ENCODE peak calls at places on chromosomes 3 and 15, in five cellular contexts. K is pancreas, X is MM.1S, P is psoas muscle, L is BE2C. M is an unnamed sample. For H3K4me1, the result is how much of the 10 kb centered on the place peaks cover.

GRCh38 chr3:9669720-9670432 is 20.6 kb downstream of the MTMR14 start:
- DNase-seq in X (no peak), P (no peak), K (peak), L (no peak), M (no peak)

GRCh38 chr15:69275933-69276565 is 22.7 kb upstream of the PAQR5 start:
- DNase-seq in L (no peak), X (no peak), K (no peak), P (no peak), M (no peak)

GRCh38 chr3:127865941-127866340 is 43.6 kb upstream of the MGLL start:
- DNase-seq in L (no peak), K (no peak), P (no peak), X (no peak), M (no peak)

GRCh38 chr3:95434436-95434835 is 1371.6 kb downstream of the NSUN3 start:
- DNase-seq in P (no peak), L (no peak), X (no peak), K (no peak), M (no peak)

GRCh38 chr3:146396792-146397191 is 72.6 kb downstream of the PLSCR2 start:
- DNase-seq in P (no peak), K (no peak), X (no peak), L (no peak), M (no peak)

GRCh38 chr3:175287361-175287963 is 428.3 kb downstream of the NAALADL2 start:
- DNase-seq in X (peak), P (no peak), K (no peak), L (no peak), M (no peak)

GRCh38 chr15:70002897-70003296 is 94.8 kb downstream of the TLE3 start:
- DNase-seq in X (no peak), P (no peak), K (no peak), L (no peak), M (no peak)

GRCh38 chr3:39541917-39542329 is 74.4 kb downstream of the MOBP start:
- DNase-seq in P (no peak), K (no peak), X (peak), L (no peak), M (no peak)

GRCh38 chr3:188270423-188270972 is 116.5 kb downstream of the LPP start:
- DNase-seq in L (no peak), X (no peak), P (no peak), K (no peak), M (no peak)

GRCh38 chr15:26106556-26106955 is 243.4 kb upstream of the ATP10A start:
- DNase-seq in X (no peak), K (no peak), P (no peak), L (no peak), M (no peak)

GRCh38 chr3:196219970-196220311 is 3.6 kb downstream of the SLC51A start:
- DNase-seq in L (no peak), P (no peak), X (no peak), K (no peak), M (no peak)
- H3K4me3 ChIP-seq in L (no peak), P (peak), X (no peak), K (no peak), M (no peak)

DNA sequence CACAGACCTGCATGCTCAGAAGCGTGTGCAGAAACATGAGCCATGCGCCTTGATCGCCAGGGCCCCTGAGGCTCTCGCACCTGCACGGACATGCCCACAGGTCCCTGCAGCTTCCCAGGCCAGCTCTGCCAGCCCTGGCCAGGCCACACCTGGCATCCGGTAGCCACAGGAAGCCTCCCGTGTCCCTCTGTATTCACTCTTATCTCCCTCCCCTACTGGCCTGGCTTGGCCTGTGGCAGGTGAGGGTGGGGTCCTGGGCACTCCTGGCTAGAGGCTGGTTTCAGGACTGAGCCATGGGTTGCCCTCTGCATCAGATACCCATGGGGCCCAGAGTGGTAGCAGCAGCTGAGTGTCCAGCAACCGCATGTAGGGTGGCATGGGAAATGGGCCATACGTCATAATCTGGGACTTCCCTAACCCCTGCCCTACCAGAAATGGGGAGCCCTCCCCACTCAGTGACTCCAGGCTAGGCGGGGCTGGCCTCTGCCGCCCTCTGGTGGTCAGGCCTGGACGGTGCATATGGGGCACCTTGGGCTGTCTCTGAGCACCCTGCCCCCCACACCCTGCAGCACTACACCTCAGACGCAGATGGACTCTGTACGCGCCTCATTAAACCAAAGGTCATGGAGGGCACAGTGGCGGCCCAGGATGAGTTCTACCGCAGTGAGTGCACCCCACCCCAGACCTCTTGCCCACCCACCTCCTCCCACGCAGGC is 12.6 kb upstream of the LMAN1L start:
- DNase-seq in X (peak), L (peak), P (peak), K (peak), M (peak)
- H3K4me1 ChIP-seq in X (under half), L (under half), P (under half), K (under half), M (under half)

GRCh38 chr3:69442771-69443197 is 56.9 kb upstream of the FRMD4B start:
- DNase-seq in K (no peak), L (no peak), X (no peak), P (no peak), M (no peak)

GRCh38 chr3:69443554-69443953 is 57.7 kb upstream of the FRMD4B start:
- DNase-seq in L (no peak), K (no peak), X (no peak), P (no peak), M (no peak)

GRCh38 chr3:69445498-69445897 is 59.6 kb upstream of the FRMD4B start:
- DNase-seq in K (no peak), X (no peak), L (no peak), P (no peak), M (no peak)

GRCh38 chr3:69446402-69447072 is 60.6 kb upstream of the FRMD4B start:
- DNase-seq in K (no peak), L (no peak), X (no peak), P (no peak), M (no peak)

GRCh38 chr3:69444980-69445379 is 59.1 kb upstream of the FRMD4B start:
- DNase-seq in P (no peak), X (no peak), L (no peak), K (no peak), M (no peak)
- H3K4me3 ChIP-seq in P (peak), X (no peak), L (no peak), K (no peak), M (peak)

GRCh38 chr3:13303410-13303809 is 116.7 kb downstream of the NUP210 start:
- DNase-seq in X (no peak), L (no peak), K (peak), P (no peak), M (peak)

GRCh38 chr3:13296662-13297061 is 123.5 kb downstream of the NUP210 start:
- DNase-seq in K (no peak), L (no peak), X (no peak), P (no peak), M (peak)

GRCh38 chr3:13301295-13301987 is 118.7 kb downstream of the NUP210 start:
- DNase-seq in X (no peak), P (no peak), L (peak), K (no peak), M (peak)

GRCh38 chr3:13300546-13301294 is 119.4 kb downstream of the NUP210 start:
- DNase-seq in L (no peak), X (no peak), K (no peak), P (no peak), M (peak)

GRCh38 chr3:13299531-13300155 is 120.5 kb downstream of the NUP210 start:
- DNase-seq in X (no peak), K (no peak), L (no peak), P (no peak), M (peak)
- H3K4me1 ChIP-seq in X (under half), K (under half), L (under half), P (under half), M (under half)